ENCODE peak calls at places on chromosomes 12 and 14, in seven cellular contexts. W, H, S, L, T, I and B are unnamed samples.

GRCh38 chr14:96162265-96162664 is 42.4 kb upstream of the BDKRB2 start:
- DNase-seq in T (no peak), W (no peak), L (no peak), S (no peak), I (no peak), H (no peak), B (no peak)

GRCh38 chr12:45646851-45647581 is 82.5 kb upstream of the ARID2 start:
- DNase-seq in L (no peak), S (no peak), W (no peak), H (no peak), I (no peak), T (no peak), B (no peak)

GRCh38 chr14:75343914-75344313 is 65.3 kb downstream of the FOS start:
- DNase-seq in L (no peak), T (no peak), S (no peak), W (peak; percentile 8), I (no peak), H (no peak), B (no peak)

GRCh38 chr12:27868165-27868564 is 88.1 kb upstream of the MANSC4 start:
- DNase-seq in I (no peak), L (no peak), W (peak; percentile 33), S (no peak), H (peak; percentile 71), T (no peak), B (no peak)

GRCh38 chr12:131851741-131852550 is 23.8 kb downstream of the MMP17 start:
- DNase-seq in S (no peak), I (no peak), H (no peak), L (no peak), W (no peak), T (no peak), B (no peak)

GRCh38 chr12:107929436-107929835 is 154.9 kb downstream of the ASCL4 start:
- DNase-seq in S (no peak), H (no peak), L (peak; percentile 18), I (peak; percentile 89), W (no peak), T (peak; percentile 16), B (peak; percentile 63)

GRCh38 chr14:20652996-20653975 is 11.8 kb upstream of the OR6S1 start:
- DNase-seq in W (peak; percentile 85), L (peak; percentile 53), S (no peak), T (peak; percentile 96), I (peak; percentile 91), H (no peak), B (peak; percentile 31)

GRCh38 chr12:53234236-53234635 is 2.2 kb upstream of the RARG start:
- DNase-seq in W (no peak), H (no peak), I (no peak), S (no peak), T (peak; percentile 78), L (no peak), B (no peak)

GRCh38 chr14:21647380-21647779 is 6.3 kb upstream of the OR4E2 start:
- DNase-seq in S (no peak), W (peak; percentile 9), I (no peak), H (no peak), L (no peak), T (no peak), B (no peak)

GRCh38 chr12:18313316-18313715 is 52.0 kb downstream of the PIK3C2G start:
- DNase-seq in S (no peak), H (no peak), W (no peak), L (no peak), T (no peak), I (no peak), B (no peak)

GRCh38 chr12:119090865-119091264 is 87.9 kb upstream of the HSPB8 start:
- DNase-seq in H (no peak), S (no peak), I (no peak), W (no peak), T (peak; percentile 34), L (no peak), B (no peak)

GRCh38 chr12:45575823-45576448 is 153.6 kb upstream of the ARID2 start:
- DNase-seq in W (no peak), I (no peak), H (no peak), L (peak; percentile 4), T (no peak), S (no peak), B (no peak)

GRCh38 chr12:6230321-6231110 is 30.3 kb downstream of the CD9 start:
- DNase-seq in L (peak; percentile 89), H (no peak), T (no peak), I (peak; percentile 97), S (no peak), W (no peak), B (peak; percentile 75)

GRCh38 chr12:112473056-112473455 is 54.3 kb downstream of the PTPN11 start:
- DNase-seq in H (no peak), T (peak; percentile 5), I (peak; percentile 37), L (peak; percentile 14), S (no peak), W (no peak), B (peak; percentile 11)

GRCh38 chr14:33369041-33369440 is 430.4 kb downstream of the NPAS3 start:
- DNase-seq in I (no peak), L (no peak), W (no peak), S (no peak), T (no peak), H (no peak), B (no peak)

GRCh38 chr12:31008241-31008711 is 65.4 kb upstream of the DDX11 start:
- DNase-seq in I (no peak), L (no peak), W (no peak), T (peak; percentile 64), S (no peak), H (no peak), B (no peak)

GRCh38 chr12:109573914-109574244 is 285 bp downstream of the MVK start:
- DNase-seq in S (no peak), T (no peak), H (no peak), L (no peak), W (no peak), I (no peak), B (no peak)

GRCh38 chr14:96639550-96639949 is 137.4 kb downstream of the PAPOLA start:
- DNase-seq in W (no peak), T (no peak), S (no peak), H (no peak), I (no peak), L (no peak), B (no peak)